ENCODE peak calls at places on chromosome 5, in ten cellular contexts. S, I, V, D, K, Z, T, P, U and L are unnamed samples.

GRCh38 chr5:1294839-1295649 is at the start of gene TERT:
- DNase-seq in S (peak; percentile 57), I (no peak), V (no peak), D (peak; percentile 53), K (no peak), Z (peak; percentile 20), T (peak; percentile 73), P (peak; percentile 63), U (no peak), L (peak; percentile 57)

GRCh38 chr5:21810737-21811316 is 1042.3 kb downstream of the CDH12 start:
- DNase-seq in S (no peak), I (no peak), V (no peak), D (no peak), K (peak; percentile 8), Z (no peak), T (no peak), P (peak; percentile 21), U (no peak), L (no peak)

GRCh38 chr5:172606156-172606785 is 34.8 kb upstream of the NEURL1B start:
- DNase-seq in S (no peak), I (no peak), V (no peak), D (no peak), K (no peak), Z (no peak), T (no peak), P (no peak), U (no peak), L (no peak)

GRCh38 chr5:82274343-82275266 is 3.5 kb downstream of the RPS23 start:
- DNase-seq in S (no peak), I (no peak), V (no peak), D (no peak), K (no peak), Z (peak; percentile 36), T (no peak), P (peak; percentile 16), U (no peak), L (no peak)

GRCh38 chr5:175045820-175046219 is 321.4 kb downstream of the MSX2 start:
- DNase-seq in S (no peak), I (no peak), V (no peak), D (no peak), K (no peak), Z (no peak), T (no peak), P (no peak), U (no peak), L (no peak)

GRCh38 chr5:167699434-167699833 is 592.0 kb upstream of the WWC1 start:
- DNase-seq in S (no peak), I (no peak), V (no peak), D (no peak), K (no peak), Z (no peak), T (no peak), P (peak; percentile 97), U (no peak), L (no peak)

GRCh38 chr5:3595102-3595961 is at the start of gene IRX1:
- DNase-seq in S (peak; percentile 80), I (no peak), V (no peak), D (no peak), K (no peak), Z (no peak), T (no peak), P (no peak), U (no peak), L (no peak)

GRCh38 chr5:168746893-168747640 is 167.9 kb upstream of the PANK3 start:
- DNase-seq in S (no peak), I (no peak), V (no peak), D (no peak), K (no peak), Z (no peak), T (no peak), P (peak; percentile 16), U (no peak), L (no peak)

GRCh38 chr5:91176288-91177016 is 206.7 kb downstream of the ARRDC3 start:
- DNase-seq in S (no peak), I (no peak), V (no peak), D (no peak), K (no peak), Z (no peak), T (no peak), P (no peak), U (no peak), L (no peak)

GRCh38 chr5:140633081-140633471 is at the start of gene CD14:
- DNase-seq in S (peak; percentile 82), I (peak; percentile 94), V (peak; percentile 52), D (peak; percentile 81), K (peak; percentile 53), Z (no peak), T (peak; percentile 71), P (peak; percentile 79), U (no peak), L (peak; percentile 32)

DNA sequence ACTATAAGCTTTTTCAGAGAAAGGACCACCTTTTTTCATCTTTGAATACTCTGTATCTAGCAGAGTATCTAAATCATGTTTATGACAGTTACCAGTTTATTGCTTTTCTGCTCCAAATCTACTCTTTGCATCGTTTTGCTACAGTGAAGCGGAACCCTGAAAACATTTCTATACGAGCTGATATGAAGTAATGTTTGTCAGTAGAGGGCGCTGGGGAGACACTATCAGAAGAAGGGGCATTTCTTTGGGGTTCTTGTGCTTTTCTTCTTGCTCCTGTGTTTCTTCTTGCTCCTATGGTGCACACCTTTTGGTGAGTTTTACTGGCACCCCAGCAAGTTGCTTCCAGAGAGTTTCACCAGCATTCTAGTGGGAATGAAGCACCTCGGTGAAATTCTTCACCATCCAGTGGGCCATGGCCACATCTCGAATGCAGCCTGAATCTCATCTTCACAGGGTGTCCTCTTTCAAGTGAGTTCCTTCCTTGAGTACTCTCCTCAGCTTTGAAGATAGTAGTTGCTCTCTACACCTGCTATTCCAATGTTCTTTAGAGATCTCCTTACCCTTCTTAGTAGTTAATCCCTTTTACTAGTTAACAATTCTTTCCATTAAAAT is 98.4 kb downstream of the FGF1 start:
- DNase-seq in S (no peak), I (no peak), V (peak; percentile 35), D (no peak), K (peak; percentile 15), Z (no peak), T (no peak), P (peak; percentile 52), U (no peak), L (peak; percentile 32)
- TF ChIP-seq CTCF in S (peak; percentile 8), I (peak; percentile 35), V (peak; percentile 33), D (peak; percentile 33), K (peak; percentile 60), Z (no peak), T (no peak), P (peak; percentile 77), U (peak; percentile 51), L (no peak)

DNA sequence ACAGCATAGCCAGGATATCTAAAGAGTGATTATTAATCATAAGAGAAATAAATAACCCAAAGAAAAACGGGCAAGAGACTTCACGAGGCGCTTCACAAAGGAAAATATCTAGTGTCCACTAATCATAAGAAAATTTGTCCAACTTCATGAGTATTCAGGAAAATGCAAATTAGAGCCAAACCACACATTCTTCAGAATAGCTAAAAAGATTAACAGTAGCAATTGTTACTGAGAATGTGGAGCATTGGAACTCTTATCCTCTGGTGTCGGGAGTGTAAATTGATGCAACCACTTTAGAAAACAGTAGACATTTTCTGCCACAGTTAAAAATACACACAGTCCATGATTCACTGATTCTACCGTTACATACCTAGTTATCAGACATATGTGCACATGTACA is 145.7 kb downstream of the CWC27 start:
- DNase-seq in S (no peak), I (no peak), V (no peak), D (no peak), K (no peak), Z (no peak), T (no peak), P (no peak), U (no peak), L (no peak)
- TF ChIP-seq EP300 in S (no peak), I (no peak), V (no peak), D (no peak), K (no peak), Z (no peak), T (no peak), P (no peak), U (no peak), L (no peak)

GRCh38 chr5:51961154-51961562 is 577.9 kb downstream of the ISL1 start:
- DNase-seq in S (no peak), I (no peak), V (no peak), D (no peak), K (no peak), Z (no peak), T (no peak), P (no peak), U (no peak), L (no peak)

GRCh38 chr5:51958473-51958872 is 575.2 kb downstream of the ISL1 start:
- DNase-seq in S (no peak), I (no peak), V (no peak), D (no peak), K (no peak), Z (no peak), T (no peak), P (no peak), U (no peak), L (no peak)

DNA sequence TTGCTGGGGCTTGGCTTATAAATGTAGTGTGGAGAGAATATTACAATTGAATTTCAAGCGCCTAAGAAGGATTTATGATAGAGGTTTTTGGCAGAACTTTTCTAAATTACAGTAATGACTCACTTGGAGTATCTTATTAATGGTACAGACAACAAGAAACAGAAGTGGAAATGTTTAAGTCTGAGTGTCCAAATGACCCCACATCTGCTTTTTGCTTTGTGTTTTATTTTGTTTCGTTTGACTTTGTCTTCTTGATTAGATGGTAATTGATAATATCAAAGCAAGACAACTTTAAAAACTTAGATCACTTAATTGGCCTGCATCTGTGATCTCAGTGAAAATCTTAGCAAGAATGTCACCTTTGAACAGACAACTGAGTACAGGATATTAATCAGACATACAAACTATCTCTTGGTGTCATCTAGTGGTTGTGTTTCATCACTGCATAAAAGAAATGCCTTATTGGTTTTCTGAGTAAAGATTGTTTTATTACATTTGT is 577.4 kb downstream of the ISL1 start:
- DNase-seq in S (no peak), I (no peak), V (no peak), D (no peak), K (no peak), Z (no peak), T (no peak), P (peak; percentile 15), U (no peak), L (no peak)
- TF ChIP-seq CTCF in S (no peak), I (no peak), V (no peak), D (peak; percentile 22), K (peak; percentile 44), Z (no peak), T (peak; percentile 10), P (no peak), U (no peak), L (no peak)

DNA sequence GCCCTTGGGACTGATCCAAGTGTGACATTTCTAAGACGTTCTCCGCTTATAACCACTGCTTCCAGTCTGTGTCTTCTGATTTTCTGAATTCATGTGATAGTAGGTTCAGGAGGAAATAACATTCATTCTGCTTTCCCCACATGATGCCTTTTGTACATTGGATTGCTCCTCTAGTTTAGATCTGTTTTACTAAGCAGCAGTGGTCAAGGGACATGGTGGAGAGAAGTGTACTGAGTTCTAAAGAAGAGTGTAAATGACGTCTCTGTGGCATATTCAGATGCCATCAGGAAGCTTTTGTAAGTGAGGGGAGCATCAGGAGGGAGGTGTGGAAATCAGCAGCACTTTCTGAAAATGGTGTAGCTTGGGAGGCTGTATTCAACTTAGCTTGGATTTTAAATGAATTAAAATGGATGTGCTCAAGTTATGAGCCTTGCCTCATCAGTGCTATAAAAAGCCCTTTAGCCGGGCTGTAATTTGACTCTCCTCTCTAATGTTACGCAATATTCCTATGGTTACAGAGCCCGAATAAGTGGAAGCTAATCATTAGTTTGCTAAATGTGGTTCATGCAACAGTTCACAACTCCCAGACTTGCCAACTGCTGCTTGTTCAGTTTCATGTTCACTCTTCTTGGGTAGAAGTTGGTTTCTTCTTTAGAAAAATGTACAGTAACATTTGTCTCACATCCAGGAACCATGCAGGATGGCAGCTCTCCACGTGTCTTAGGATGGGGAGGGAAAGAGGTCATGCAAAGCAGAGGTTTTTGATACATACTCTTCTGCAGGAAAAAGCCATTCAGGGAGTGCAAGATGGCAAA is 281.3 kb downstream of the ARHGAP26 start:
- DNase-seq in S (no peak), I (no peak), V (peak; percentile 27), D (no peak), K (peak; percentile 78), Z (no peak), T (no peak), P (no peak), U (no peak), L (no peak)
- TF ChIP-seq EP300 in S (no peak), I (no peak), V (peak; percentile 19), D (no peak), K (no peak), Z (no peak), T (no peak), P (no peak), U (no peak), L (no peak)